ENCODE peak calls at places on chromosome 22, in nine cellular contexts. One of them, this sample, is unnamed.

GRCh38 chr22:44330727-44331660 is 18.2 kb upstream of the SHISAL1 start:
- DNase-seq in skeletal muscle cell: no peak
- DNase-seq in mucosa of gallbladder: no peak
- DNase-seq in left lung: no peak
- DNase-seq in activated CD8-positive, alpha-beta memory T cell treated with anti-CD3 and anti-CD28 coated beads for 4 hours: no peak
- DNase-seq in NCI-H1436: no peak
- DNase-seq in stimulated activated CD4-positive, alpha-beta T cell treated with anti-CD3 and anti-CD28 coated beads, Interleukin-2, amount 100 ng/mL, for 24 hours: no peak
- DNase-seq in NT2/D1: no peak
- DNase-seq in H54: no peak
- DNase-seq in this sample: no peak

GRCh38 chr22:19090183-19090582 is 32.0 kb downstream of the DGCR2 start:
- DNase-seq in skeletal muscle cell: no peak
- DNase-seq in mucosa of gallbladder: no peak
- DNase-seq in left lung: no peak
- DNase-seq in activated CD8-positive, alpha-beta memory T cell treated with anti-CD3 and anti-CD28 coated beads for 4 hours: no peak
- DNase-seq in NCI-H1436: no peak
- DNase-seq in stimulated activated CD4-positive, alpha-beta T cell treated with anti-CD3 and anti-CD28 coated beads, Interleukin-2, amount 100 ng/mL, for 24 hours: no peak
- DNase-seq in NT2/D1: no peak
- DNase-seq in H54: no peak
- DNase-seq in this sample: no peak

GRCh38 chr22:44659140-44659539 is 42.9 kb upstream of the PRR5 start:
- DNase-seq in skeletal muscle cell: no peak
- DNase-seq in mucosa of gallbladder: no peak
- DNase-seq in left lung: no peak
- DNase-seq in activated CD8-positive, alpha-beta memory T cell treated with anti-CD3 and anti-CD28 coated beads for 4 hours: no peak
- DNase-seq in NCI-H1436: no peak
- DNase-seq in stimulated activated CD4-positive, alpha-beta T cell treated with anti-CD3 and anti-CD28 coated beads, Interleukin-2, amount 100 ng/mL, for 24 hours: no peak
- DNase-seq in NT2/D1: no peak
- DNase-seq in H54: no peak
- DNase-seq in this sample: no peak

GRCh38 chr22:31286360-31287255 is 5.7 kb downstream of the PIK3IP1 start:
- DNase-seq in skeletal muscle cell: no peak
- DNase-seq in mucosa of gallbladder: peak; percentile 55
- DNase-seq in left lung: peak; percentile 52
- DNase-seq in activated CD8-positive, alpha-beta memory T cell treated with anti-CD3 and anti-CD28 coated beads for 4 hours: peak; percentile 56
- DNase-seq in NCI-H1436: no peak
- DNase-seq in stimulated activated CD4-positive, alpha-beta T cell treated with anti-CD3 and anti-CD28 coated beads, Interleukin-2, amount 100 ng/mL, for 24 hours: peak; percentile 44
- DNase-seq in NT2/D1: no peak
- DNase-seq in H54: no peak
- DNase-seq in this sample: peak; percentile 67

GRCh38 chr22:24402460-24403192 is 24.8 kb upstream of the ADORA2A start:
- DNase-seq in skeletal muscle cell: peak; percentile 76
- DNase-seq in mucosa of gallbladder: peak; percentile 91
- DNase-seq in left lung: peak; percentile 76
- DNase-seq in activated CD8-positive, alpha-beta memory T cell treated with anti-CD3 and anti-CD28 coated beads for 4 hours: no peak
- DNase-seq in NCI-H1436: no peak
- DNase-seq in stimulated activated CD4-positive, alpha-beta T cell treated with anti-CD3 and anti-CD28 coated beads, Interleukin-2, amount 100 ng/mL, for 24 hours: no peak
- DNase-seq in NT2/D1: no peak
- DNase-seq in H54: peak; percentile 74
- DNase-seq in this sample: peak; percentile 84

GRCh38 chr22:26464312-26464711 is 19.3 kb downstream of the HPS4 start:
- DNase-seq in skeletal muscle cell: no peak
- DNase-seq in mucosa of gallbladder: no peak
- DNase-seq in left lung: no peak
- DNase-seq in activated CD8-positive, alpha-beta memory T cell treated with anti-CD3 and anti-CD28 coated beads for 4 hours: no peak
- DNase-seq in NCI-H1436: no peak
- DNase-seq in stimulated activated CD4-positive, alpha-beta T cell treated with anti-CD3 and anti-CD28 coated beads, Interleukin-2, amount 100 ng/mL, for 24 hours: no peak
- DNase-seq in NT2/D1: no peak
- DNase-seq in H54: no peak
- DNase-seq in this sample: no peak

GRCh38 chr22:24695958-24696511 is 78.5 kb downstream of the PIWIL3 start:
- DNase-seq in skeletal muscle cell: no peak
- DNase-seq in mucosa of gallbladder: no peak
- DNase-seq in left lung: peak; percentile 72
- DNase-seq in activated CD8-positive, alpha-beta memory T cell treated with anti-CD3 and anti-CD28 coated beads for 4 hours: no peak
- DNase-seq in NCI-H1436: peak; percentile 1
- DNase-seq in stimulated activated CD4-positive, alpha-beta T cell treated with anti-CD3 and anti-CD28 coated beads, Interleukin-2, amount 100 ng/mL, for 24 hours: no peak
- DNase-seq in NT2/D1: no peak
- DNase-seq in H54: no peak
- DNase-seq in this sample: no peak

GRCh38 chr22:45329536-45329936 is 19.8 kb downstream of the FAM118A start:
- DNase-seq in skeletal muscle cell: no peak
- DNase-seq in mucosa of gallbladder: peak; percentile 28
- DNase-seq in left lung: no peak
- DNase-seq in activated CD8-positive, alpha-beta memory T cell treated with anti-CD3 and anti-CD28 coated beads for 4 hours: no peak
- DNase-seq in NCI-H1436: no peak
- DNase-seq in stimulated activated CD4-positive, alpha-beta T cell treated with anti-CD3 and anti-CD28 coated beads, Interleukin-2, amount 100 ng/mL, for 24 hours: no peak
- DNase-seq in NT2/D1: no peak
- DNase-seq in H54: no peak
- DNase-seq in this sample: peak; percentile 68

GRCh38 chr22:32994921-32995320 is 63.3 kb downstream of the SYN3 start:
- DNase-seq in skeletal muscle cell: no peak
- DNase-seq in mucosa of gallbladder: no peak
- DNase-seq in left lung: no peak
- DNase-seq in activated CD8-positive, alpha-beta memory T cell treated with anti-CD3 and anti-CD28 coated beads for 4 hours: no peak
- DNase-seq in NCI-H1436: no peak
- DNase-seq in stimulated activated CD4-positive, alpha-beta T cell treated with anti-CD3 and anti-CD28 coated beads, Interleukin-2, amount 100 ng/mL, for 24 hours: no peak
- DNase-seq in NT2/D1: no peak
- DNase-seq in H54: no peak
- DNase-seq in this sample: no peak

This sample was measured in dermis microvascular lymphatic vessel endothelial cell.